ENCODE peak calls at places on chromosomes 12 and 14, in six cellular contexts. L is effector CD4-positive, alpha-beta T cell; H is GOT3; A is Caki2; P is T-helper 9 cell; V is activated CD4-positive, alpha-beta T cell treated with anti-CD3 and anti-CD28 coated beads, Interleukin-2, amount 10 ng/mL, durations not matched to agents 7 days and 5 days. J is an unnamed sample.
A peak's percentile ranks its signal among the peaks of the same experiment; 100 is the strongest.

GRCh38 chr12:101781834-101782543 is 42.7 kb upstream of the SYCP3 start:
- DNase-seq in L (no peak), H (no peak), A (no peak), P (no peak), V (no peak), J (no peak)

GRCh38 chr12:98343002-98343567 is 172.3 kb upstream of the TMPO start:
- DNase-seq in L (no peak), H (no peak), A (no peak), P (no peak), V (no peak), J (no peak)

GRCh38 chr14:31926123-31926522 is 151.0 kb upstream of the ARHGAP5 start:
- DNase-seq in L (no peak), H (no peak), A (no peak), P (no peak), V (peak; percentile 40), J (no peak)

GRCh38 chr14:80784824-80785223 is 156.7 kb downstream of the CEP128 start:
- DNase-seq in L (no peak), H (no peak), A (peak; percentile 15), P (no peak), V (no peak), J (no peak)

GRCh38 chr14:84375235-84375634 is 1154.7 kb upstream of the FLRT2 start:
- DNase-seq in L (no peak), H (no peak), A (no peak), P (no peak), V (no peak), J (no peak)

GRCh38 chr12:48542300-48542928 is 17.0 kb downstream of the OR8S1 start:
- DNase-seq in L (peak; percentile 14), H (no peak), A (no peak), P (peak; percentile 13), V (peak; percentile 57), J (no peak)

GRCh38 chr12:74660442-74660841 is 122.8 kb downstream of the ATXN7L3B start:
- DNase-seq in L (no peak), H (no peak), A (no peak), P (no peak), V (no peak), J (no peak)

GRCh38 chr12:75662501-75663159 is 151.2 kb upstream of the KRR1 start:
- DNase-seq in L (no peak), H (no peak), A (no peak), P (no peak), V (no peak), J (no peak)

GRCh38 chr14:92582706-92583452 is 69.3 kb downstream of the RIN3 start:
- DNase-seq in L (no peak), H (no peak), A (no peak), P (no peak), V (no peak), J (no peak)

GRCh38 chr12:9799961-9800360 is 27.3 kb upstream of the KLRF1 start:
- DNase-seq in L (no peak), H (no peak), A (no peak), P (no peak), V (no peak), J (no peak)

GRCh38 chr12:115204957-115205754 is 521.2 kb upstream of the TBX3 start:
- DNase-seq in L (no peak), H (no peak), A (peak; percentile 10), P (no peak), V (no peak), J (no peak)

GRCh38 chr14:76872796-76873432 is 46.7 kb downstream of the LRRC74A start:
- DNase-seq in L (peak; percentile 61), H (no peak), A (peak; percentile 10), P (peak; percentile 64), V (peak; percentile 68), J (no peak)

J was measured in amygdala.